ENCODE peak calls at places on chromosomes 4 and X, in five cellular contexts. Y is aorta, I is T1000, M is RCC 7860, P is H9. Q is an unnamed sample.

GRCh38 chr4:184818216-184818564 is 7.6 kb downstream of the ACSL1 start:
- DNase-seq in Y (no peak), I (no peak), M (no peak), P (no peak), Q (no peak)

GRCh38 chr4:57051100-57051499 is 59.1 kb downstream of the IGFBP7 start:
- DNase-seq in Y (no peak), I (no peak), M (no peak), P (no peak), Q (no peak)

GRCh38 chrX:10028283-10029104 is 61.3 kb downstream of the CLDN34 start:
- DNase-seq in Y (no peak), I (no peak), M (peak; percentile 15), P (no peak), Q (no peak)

GRCh38 chrX:3244203-3244743 is 102.2 kb downstream of the MXRA5 start:
- DNase-seq in Y (no peak), I (no peak), M (peak; percentile 83), P (no peak), Q (no peak)

GRCh38 chr4:89619230-89619962 is 217.6 kb downstream of the SNCA start:
- DNase-seq in Y (no peak), I (no peak), M (no peak), P (no peak), Q (no peak)

GRCh38 chr4:118259103-118259502 is 93.7 kb downstream of the PRSS12 start:
- DNase-seq in Y (no peak), I (no peak), M (no peak), P (no peak), Q (no peak)

GRCh38 chrX:118780915-118781314 is 42.7 kb upstream of the ZCCHC12 start:
- DNase-seq in Y (no peak), I (no peak), M (no peak), P (no peak), Q (no peak)

GRCh38 chr4:41939016-41939623 is 3.9 kb downstream of the TMEM33 start:
- DNase-seq in Y (no peak), I (no peak), M (no peak), P (no peak), Q (no peak)

GRCh38 chrX:112734250-112734649 is 54.5 kb upstream of the LHFPL1 start:
- DNase-seq in Y (peak; percentile 57), I (no peak), M (no peak), P (no peak), Q (no peak)

GRCh38 chr4:73883306-73883705 is 14.1 kb downstream of the CXCL1 start:
- DNase-seq in Y (no peak), I (no peak), M (peak; percentile 41), P (no peak), Q (no peak)

GRCh38 chrX:132488819-132489255 is at the start of gene MBNL3:
- DNase-seq in Y (peak; percentile 60), I (no peak), M (no peak), P (peak; percentile 67), Q (peak; percentile 2)

GRCh38 chrX:56248492-56248891 is 16.3 kb downstream of the KLF8 start:
- DNase-seq in Y (peak; percentile 47), I (no peak), M (peak; percentile 7), P (peak; percentile 34), Q (no peak)